ENCODE peak calls at places on chromosomes 16 and 17, in four cellular contexts. K is HCT116, R is MM.1S, V is fibroblast of lung. P is an unnamed sample.

GRCh38 chr17:71966055-71966454 is 154.8 kb upstream of the SOX9 start:
- DNase-seq in V (no peak), R (no peak), K (no peak), P (no peak)

GRCh38 chr16:58022601-58023371 is 2.8 kb upstream of the MMP15 start:
- DNase-seq in V (peak), K (no peak), R (no peak), P (peak)

GRCh38 chr16:21116148-21116693 is 34.4 kb downstream of the DNAH3 start:
- DNase-seq in K (no peak), V (peak), R (peak), P (no peak)

GRCh38 chr17:12627776-12628491 is 37.8 kb upstream of the MYOCD start:
- DNase-seq in V (peak), R (no peak), K (no peak), P (no peak)

GRCh38 chr17:44777394-44778348 is 18.9 kb downstream of the ADAM11 start:
- DNase-seq in K (no peak), V (no peak), R (no peak), P (no peak)

GRCh38 chr16:16018705-16019104 is 69.3 kb downstream of the ABCC1 start:
- DNase-seq in R (no peak), V (peak), K (no peak), P (no peak)

GRCh38 chr17:37309051-37309450 is 66.7 kb upstream of the C17orf78 start:
- DNase-seq in V (no peak), R (no peak), K (no peak), P (no peak)

GRCh38 chr16:12617401-12617819 is 186.3 kb downstream of the CPPED1 start:
- DNase-seq in V (no peak), K (no peak), R (no peak), P (no peak)

GRCh38 chr17:78172284-78173024 is 4.1 kb downstream of the SYNGR2 start:
- DNase-seq in V (no peak), R (peak), K (no peak), P (peak)

GRCh38 chr17:16428098-16428882 is 12.9 kb downstream of the TRPV2 start:
- DNase-seq in V (peak), K (no peak), R (no peak), P (peak)

GRCh38 chr16:89892635-89893034 is 19.2 kb downstream of the TCF25 start:
- DNase-seq in K (no peak), R (no peak), V (no peak), P (no peak)

GRCh38 chr16:58732545-58733247 is 1.4 kb downstream of the GOT2 start:
- DNase-seq in R (no peak), K (no peak), V (peak), P (no peak)

GRCh38 chr17:1617620-1618174 is 10.9 kb downstream of the SLC43A2 start:
- DNase-seq in V (peak), R (no peak), K (peak), P (peak)

GRCh38 chr17:78154903-78155811 is 9.0 kb downstream of the C17orf99 start:
- DNase-seq in V (peak), R (peak), K (no peak), P (no peak)

GRCh38 chr17:50059256-50059655 is 3.3 kb downstream of the ITGA3 start:
- DNase-seq in V (no peak), R (no peak), K (no peak), P (no peak)

GRCh38 chr17:57682667-57683066 is 62.4 kb downstream of the CCDC182 start:
- DNase-seq in V (no peak), K (no peak), R (no peak), P (no peak)

GRCh38 chr16:79188115-79188779 is 412.3 kb downstream of the MAF start:
- DNase-seq in V (no peak), R (peak), K (no peak), P (no peak)

GRCh38 chr16:9438991-9439390 is 347.5 kb downstream of the HAPSTR1 start:
- DNase-seq in K (no peak), R (no peak), V (no peak), P (no peak)

GRCh38 chr17:79798296-79799173 is 1.7 kb upstream of the CBX8 start:
- DNase-seq in R (no peak), V (no peak), K (no peak), P (peak)
- TF ChIP-seq EZH2 in R (peak), V (peak), K (no peak), P (no peak)

GRCh38 chr17:76529224-76529642 is 8.3 kb downstream of the CYGB start:
- DNase-seq in R (no peak), K (no peak), V (peak), P (no peak)

GRCh38 chr17:76528156-76528527 is 9.4 kb downstream of the CYGB start:
- DNase-seq in R (no peak), V (no peak), K (no peak), P (no peak)

GRCh38 chr17:76528528-76529223 is 8.8 kb downstream of the CYGB start:
- DNase-seq in V (peak), R (no peak), K (no peak), P (no peak)

GRCh38 chr17:76529643-76530488 is 7.6 kb downstream of the CYGB start:
- DNase-seq in V (peak), K (no peak), R (no peak), P (peak)

GRCh38 chr17:76527430-76528111 is 9.9 kb downstream of the CYGB start:
- DNase-seq in V (peak), R (no peak), K (no peak), P (no peak)
- TF ChIP-seq CTCF in V (peak), R (no peak), K (no peak), P (no peak)

DNA sequence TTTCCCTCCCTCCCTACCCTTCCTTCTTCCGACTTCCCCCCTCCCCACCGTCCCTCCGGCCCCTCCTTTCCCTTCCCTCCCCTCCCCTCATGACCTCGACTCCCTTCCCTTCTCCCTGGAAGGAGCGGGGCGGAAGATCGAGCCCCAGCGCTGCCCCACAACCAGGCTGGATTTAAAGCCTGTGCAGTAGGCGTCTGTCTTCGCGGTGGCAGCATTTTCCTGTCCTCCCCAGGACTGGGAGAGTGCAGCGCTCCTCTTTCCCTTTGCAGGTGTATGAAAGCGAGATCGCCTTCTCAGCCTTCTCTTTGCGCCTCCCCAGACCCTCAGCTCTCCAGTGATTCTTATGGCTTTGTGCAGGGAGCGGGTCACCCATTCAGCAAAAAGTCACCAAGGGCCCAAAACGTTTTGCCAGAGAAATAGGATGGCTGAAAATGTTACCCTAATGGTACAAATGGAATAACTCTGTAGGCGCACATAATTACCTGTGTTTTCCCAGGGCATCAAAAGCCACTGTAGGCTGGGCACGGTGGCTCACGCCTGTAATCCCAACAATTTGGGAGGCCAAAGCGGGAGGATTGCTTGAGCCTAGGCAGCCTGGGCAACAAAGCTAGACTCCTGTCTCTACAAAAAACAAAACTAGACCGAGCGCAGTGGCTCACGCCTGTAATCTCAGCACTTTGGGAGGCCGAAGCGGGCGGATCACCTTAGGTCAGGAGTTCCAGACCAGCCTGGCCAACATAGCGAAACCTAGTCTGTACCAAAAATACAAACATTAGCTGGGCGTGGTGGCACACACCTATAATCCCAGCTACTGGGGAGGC is 40.8 kb downstream of the SLFN12L start:
- DNase-seq in K (no peak), R (no peak), V (no peak), P (no peak)
- TF ChIP-seq EZH2 in K (no peak), R (no peak), V (peak), P (no peak)

GRCh38 chr17:70271672-70272071 is 102.3 kb downstream of the KCNJ2 start:
- DNase-seq in V (no peak), K (no peak), R (no peak), P (no peak)

GRCh38 chr17:70276931-70277330 is 107.6 kb downstream of the KCNJ2 start:
- DNase-seq in K (no peak), V (peak), R (no peak), P (no peak)

GRCh38 chr17:70270554-70270953 is 101.2 kb downstream of the KCNJ2 start:
- DNase-seq in R (no peak), K (no peak), V (no peak), P (no peak)

GRCh38 chr17:70271200-70271599 is 101.9 kb downstream of the KCNJ2 start:
- DNase-seq in V (no peak), K (no peak), R (no peak), P (no peak)

DNA sequence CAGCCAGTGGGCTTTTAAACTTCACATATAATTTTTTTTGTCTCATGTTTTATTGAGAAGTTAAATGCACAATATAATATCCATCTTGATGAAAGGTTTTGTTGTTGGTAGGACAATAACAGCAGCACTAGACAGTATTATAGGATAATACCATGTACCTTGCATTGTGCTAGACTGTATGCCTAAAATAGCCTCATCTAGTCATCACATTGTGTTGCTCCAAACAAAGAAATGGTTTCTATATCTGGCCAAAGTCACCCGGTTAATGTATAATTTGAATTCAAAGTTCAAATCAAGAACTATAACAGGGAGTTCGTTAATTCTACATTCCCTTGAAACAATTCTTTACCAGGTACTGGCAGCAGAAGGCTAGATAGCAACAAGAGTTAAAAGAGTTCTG is 104.9 kb downstream of the KCNJ2 start:
- DNase-seq in R (no peak), V (no peak), K (no peak), P (no peak)
- TF ChIP-seq CTCF in R (no peak), V (no peak), K (no peak), P (no peak)

GRCh38 chr16:69108069-69108904 is 2.8 kb downstream of the HAS3 start:
- DNase-seq in V (no peak), K (no peak), R (no peak), P (no peak)

GRCh38 chr16:69107311-69107962 is 2.0 kb downstream of the HAS3 start:
- DNase-seq in K (no peak), V (peak), R (no peak), P (peak)

GRCh38 chr16:69108905-69109252 is 3.4 kb downstream of the HAS3 start:
- DNase-seq in R (no peak), V (no peak), K (no peak), P (no peak)

GRCh38 chr16:69105501-69106361 is at the start of gene HAS3:
- DNase-seq in V (peak), R (peak), K (peak), P (peak)

DNA sequence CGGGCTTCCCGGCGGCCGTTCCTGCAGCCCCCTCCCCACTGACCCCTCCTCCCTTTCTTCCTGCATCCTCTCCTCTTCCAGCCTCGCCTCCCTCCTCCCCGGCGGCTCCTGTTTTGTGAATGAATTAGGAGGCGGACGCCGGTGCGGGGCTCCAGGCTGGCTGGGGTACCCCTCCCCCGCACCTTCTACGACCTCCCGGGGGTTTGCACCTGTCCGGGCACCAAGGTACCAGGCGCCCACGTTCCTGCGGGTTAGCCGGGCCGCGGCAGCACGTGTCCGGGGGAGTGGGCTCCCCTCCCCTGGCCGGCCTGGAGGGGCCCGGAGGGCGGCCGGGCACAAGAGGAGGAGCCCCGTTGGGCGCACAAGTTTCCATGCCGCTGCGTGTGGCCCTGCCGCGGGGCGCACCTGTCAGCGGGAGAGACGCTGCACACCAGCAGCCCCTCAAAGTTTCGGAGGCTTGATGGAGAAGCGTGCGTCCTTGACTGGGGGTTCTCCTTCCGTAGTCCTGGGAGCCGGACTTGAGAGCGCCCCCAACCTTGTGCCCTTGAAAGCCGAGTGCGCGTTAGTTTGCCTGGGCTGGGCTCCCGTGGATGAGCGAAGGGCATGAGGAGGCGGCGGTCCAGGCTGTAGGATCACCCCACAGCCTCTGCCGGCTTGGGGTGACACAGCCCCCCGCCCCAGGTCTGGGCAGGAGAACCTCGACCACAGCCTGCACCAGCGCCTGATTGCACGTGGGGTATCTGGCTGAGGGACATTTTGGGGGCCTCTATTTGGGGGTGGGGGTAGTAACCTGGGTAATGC is 1.2 kb downstream of the HAS3 start:
- DNase-seq in R (no peak), K (no peak), V (no peak), P (peak)
- TF ChIP-seq EZH2 in R (no peak), K (no peak), V (no peak), P (no peak)

GRCh38 chr16:87635541-87636049 is 33.3 kb downstream of the JPH3 start:
- DNase-seq in R (peak), V (peak), K (peak), P (peak)
- TF ChIP-seq CTCF in R (peak), V (peak), K (peak), P (peak)

DNA sequence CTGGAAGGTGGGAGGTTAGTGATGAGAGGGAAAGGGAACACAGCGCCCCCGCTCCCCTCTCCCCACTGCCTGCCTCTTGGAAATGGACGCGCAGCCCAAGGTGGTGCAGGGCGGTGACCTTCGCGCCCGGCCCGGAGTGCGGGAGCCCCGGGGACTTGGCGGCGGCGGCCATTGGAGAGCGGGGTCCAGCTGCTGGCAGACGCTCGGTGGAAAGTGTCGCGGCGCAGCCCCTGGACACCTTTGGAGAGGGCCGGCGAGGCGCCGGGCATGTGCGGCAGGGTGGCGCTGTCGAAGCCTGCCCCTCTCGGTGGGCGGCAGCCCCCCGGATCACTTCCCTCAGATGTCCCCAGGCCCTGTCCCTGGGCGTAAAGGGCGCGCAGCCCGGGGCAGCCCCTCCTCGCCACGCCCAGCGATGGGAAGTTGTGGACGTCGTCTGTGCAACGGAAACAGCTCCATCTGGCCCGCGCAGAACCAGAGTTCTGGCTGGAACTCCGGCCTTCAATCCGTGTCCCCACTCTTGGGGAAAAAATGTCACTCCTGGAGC is 16.7 kb downstream of the SALL1 start:
- DNase-seq in K (no peak), V (no peak), R (no peak), P (no peak)
- TF ChIP-seq EZH2 in K (no peak), V (no peak), R (no peak), P (no peak)